ENCODE peak calls at places on chromosomes 1 and 21, in four cellular contexts. F is K562, A is HepG2, J is A549. B is an unnamed sample.

GRCh38 chr1:25727026-25727818 is 72.8 kb upstream of the SELENON start:
- DNase-seq in A (no peak), J (no peak), F (no peak), B (no peak)

GRCh38 chr1:111739984-111740765 is 980 bp upstream of the INKA2 start:
- DNase-seq in A (no peak), F (no peak), J (peak; percentile 35), B (no peak)

GRCh38 chr21:45011426-45011825 is 63.0 kb upstream of the ADARB1 start:
- DNase-seq in J (no peak), A (no peak), F (no peak), B (no peak)

GRCh38 chr1:192807221-192807967 is 1.4 kb upstream of the RGS2 start:
- DNase-seq in F (no peak), A (no peak), J (peak; percentile 20), B (no peak)

GRCh38 chr1:37797750-37798345 is 4.2 kb downstream of the MANEAL start:
- DNase-seq in A (no peak), F (no peak), J (no peak), B (no peak)

GRCh38 chr1:93749894-93750301 is 68.3 kb upstream of the BCAR3 start:
- DNase-seq in J (no peak), A (no peak), F (no peak), B (no peak)

GRCh38 chr1:197911172-197911856 is 5.9 kb upstream of the LHX9 start:
- DNase-seq in A (no peak), J (no peak), F (no peak), B (no peak)

GRCh38 chr1:207128336-207128921 is 24.4 kb downstream of the C4BPA start:
- DNase-seq in F (no peak), A (peak; percentile 7), J (no peak), B (no peak)

GRCh38 chr1:196148367-196148970 is 459.8 kb downstream of the KCNT2 start:
- DNase-seq in A (peak; percentile 6), J (peak; percentile 10), F (peak; percentile 13), B (no peak)

GRCh38 chr1:92774407-92774806 is 10.5 kb downstream of the EVI5 start:
- DNase-seq in J (no peak), A (no peak), F (no peak), B (no peak)

GRCh38 chr1:38061883-38062328 is 15.3 kb upstream of the POU3F1 start:
- DNase-seq in A (no peak), J (no peak), F (no peak), B (peak; percentile 57)

GRCh38 chr1:9291914-9292360 is 757 bp upstream of the SPSB1 start:
- DNase-seq in F (no peak), A (peak; percentile 58), J (no peak), B (no peak)

GRCh38 chr21:18153063-18153462 is 91.6 kb upstream of the CHODL start:
- DNase-seq in A (no peak), F (no peak), J (no peak), B (no peak)

GRCh38 chr1:242055921-242056320 is 57.0 kb upstream of the MAP1LC3C start:
- DNase-seq in F (no peak), A (no peak), J (no peak), B (no peak)

GRCh38 chr1:201220388-201220715 is 29.7 kb downstream of the IGFN1 start:
- DNase-seq in J (no peak), A (no peak), F (no peak), B (no peak)

GRCh38 chr1:201218409-201218808 is 27.8 kb downstream of the IGFN1 start:
- DNase-seq in J (no peak), F (no peak), A (no peak), B (no peak)

GRCh38 chr1:201221201-201221846 is 30.7 kb downstream of the IGFN1 start:
- DNase-seq in F (no peak), J (no peak), A (no peak), B (no peak)

GRCh38 chr1:201217851-201218250 is 27.2 kb downstream of the IGFN1 start:
- DNase-seq in A (no peak), F (no peak), J (no peak), B (no peak)

DNA sequence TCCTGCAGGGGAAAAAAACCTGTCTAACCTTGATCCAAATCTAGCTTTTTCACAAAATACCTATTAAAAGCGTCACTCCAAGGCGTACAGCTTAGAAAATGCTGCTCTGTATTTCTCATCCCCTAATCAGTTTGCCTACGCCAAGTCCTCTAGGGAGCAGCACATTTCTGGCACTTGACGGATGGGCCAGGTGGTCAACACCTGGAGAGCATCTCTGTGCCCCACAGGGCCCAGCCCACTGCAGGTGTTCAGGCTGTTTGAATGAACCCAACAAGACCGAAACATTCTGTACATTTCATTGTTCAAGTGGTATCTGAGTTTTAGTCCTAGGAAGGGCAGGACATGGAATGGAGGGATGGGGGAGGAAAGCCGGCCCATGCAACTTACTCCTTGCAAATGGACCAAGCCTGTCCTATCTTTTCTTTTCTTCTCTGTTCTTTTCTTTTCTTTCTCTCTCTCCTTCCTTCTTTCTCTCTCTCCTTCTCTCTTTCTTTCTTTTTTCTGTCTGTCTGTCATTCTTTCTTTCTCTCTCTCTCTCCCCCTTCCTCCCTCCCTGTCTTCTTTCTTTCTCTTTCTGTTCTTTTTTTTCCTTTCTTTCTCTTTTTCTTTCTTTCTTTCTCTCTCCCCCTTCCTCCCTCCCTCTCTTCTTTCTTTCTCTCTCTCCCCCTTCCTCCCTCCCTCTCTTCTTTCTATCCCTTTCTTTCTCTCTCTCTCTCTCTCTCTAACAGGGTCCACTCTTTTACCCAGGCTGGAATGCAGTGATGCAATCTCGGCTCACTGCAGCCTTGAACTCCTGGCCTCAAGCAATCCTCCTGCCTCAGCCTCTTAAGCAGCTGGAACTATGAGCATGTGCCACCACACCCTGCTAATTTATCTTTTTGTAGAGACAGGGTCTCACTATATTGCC is 29.1 kb downstream of the IGFN1 start:
- DNase-seq in F (no peak), J (no peak), A (no peak), B (no peak)
- TF ChIP-seq CHD4 in F (no peak), J (no peak), A (no peak), B (no peak)

GRCh38 chr1:218349365-218350021 is 4.4 kb downstream of the TGFB2 start:
- DNase-seq in F (no peak), J (no peak), A (no peak), B (no peak)
- TF ChIP-seq RFX5 in F (no peak), J (no peak), A (no peak), B (no peak)

DNA sequence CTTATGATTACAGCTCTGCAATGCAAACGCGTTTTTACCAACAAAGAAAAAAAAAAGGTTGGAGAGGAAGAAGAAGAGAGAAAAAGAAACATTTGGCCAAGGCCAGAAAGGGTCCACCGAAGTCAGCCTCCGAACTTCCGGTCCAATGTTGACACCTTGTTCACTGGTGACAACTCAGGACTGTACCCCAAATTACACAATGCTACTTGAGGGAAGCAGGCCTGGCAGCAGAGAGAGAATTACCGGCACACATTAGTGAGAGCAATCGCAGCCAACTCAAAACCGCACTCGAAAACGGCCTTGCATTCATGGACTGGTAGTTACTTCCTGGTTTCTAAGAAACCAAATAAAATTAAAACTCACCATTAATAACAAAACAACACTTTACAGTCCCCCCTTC is 652.5 kb downstream of the KIF26B start:
- DNase-seq in A (no peak), J (no peak), F (no peak), B (peak; percentile 80)
- TF ChIP-seq USF2 in A (no peak), J (no peak), F (no peak), B (no peak)

DNA sequence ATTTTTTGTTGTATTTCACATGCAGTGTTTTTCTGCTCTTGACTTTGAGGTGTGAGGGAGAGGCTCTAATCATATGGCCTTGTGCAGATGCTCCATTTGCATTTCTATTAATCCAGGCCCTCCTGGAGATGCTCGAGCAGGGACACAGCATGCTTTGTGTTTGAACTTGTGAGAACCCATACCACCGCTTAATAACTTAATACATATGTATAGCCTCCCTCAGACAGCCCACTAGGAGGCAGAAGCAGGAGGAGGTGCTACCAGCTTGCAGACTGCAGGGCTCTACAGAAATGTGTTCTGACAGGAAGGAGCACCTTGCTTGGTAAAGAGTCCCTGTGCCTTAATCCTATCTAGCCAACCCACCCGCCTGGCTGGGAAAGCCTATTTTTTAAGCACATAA is 155.2 kb downstream of the BARHL2 start:
- DNase-seq in F (no peak), J (no peak), A (no peak), B (no peak)
- TF ChIP-seq CHD4 in F (no peak), J (no peak), A (no peak), B (no peak)

GRCh38 chr1:966603-967295 is 467 bp downstream of the PLEKHN1 start:
- DNase-seq in A (peak; percentile 31), J (peak; percentile 65), F (peak; percentile 91), B (no peak)
- TF ChIP-seq RFX5 in A (no peak), J (no peak), F (no peak), B (no peak)

GRCh38 chr1:201649776-201650607 is 111.1 kb downstream of the NAV1 start:
- DNase-seq in A (no peak), F (peak; percentile 72), J (peak; percentile 44), B (no peak)
- TF ChIP-seq USF2 in A (no peak), F (no peak), J (no peak), B (no peak)

GRCh38 chr1:172934417-172934762 is 116.4 kb downstream of the TNFSF18 start:
- DNase-seq in J (no peak), A (no peak), F (no peak), B (no peak)
- TF ChIP-seq CHD4 in J (no peak), A (no peak), F (no peak), B (no peak)

GRCh38 chr1:154578058-154578418 is 10.5 kb downstream of the CHRNB2 start:
- DNase-seq in F (no peak), A (no peak), J (no peak), B (no peak)
- TF ChIP-seq RFX5 in F (no peak), A (no peak), J (no peak), B (no peak)

GRCh38 chr21:41107602-41108001 is 60.4 kb upstream of the BACE2 start:
- DNase-seq in J (no peak), F (no peak), A (no peak), B (no peak)

GRCh38 chr21:41109174-41109573 is 58.8 kb upstream of the BACE2 start:
- DNase-seq in F (no peak), J (no peak), A (no peak), B (no peak)

GRCh38 chr21:41111681-41112080 is 56.3 kb upstream of the BACE2 start:
- DNase-seq in A (no peak), F (no peak), J (no peak), B (no peak)

GRCh38 chr21:41110664-41111063 is 57.3 kb upstream of the BACE2 start:
- DNase-seq in J (no peak), A (no peak), F (no peak), B (no peak)

GRCh38 chr21:41112740-41113692 is 54.9 kb upstream of the BACE2 start:
- DNase-seq in J (no peak), A (no peak), F (no peak), B (no peak)
- TF ChIP-seq USF2 in J (no peak), A (no peak), F (no peak), B (no peak)

B was measured in GM12878.